ENCODE peak calls at places on chromosomes 13 and 19, in six cellular contexts. T, F, R, S, H and N are unnamed samples.
A peak's percentile ranks its signal among the peaks of the same experiment; 100 is the strongest.

GRCh38 chr13:30306762-30307193 is 573 bp downstream of the KATNAL1 start:
- DNase-seq in T (peak; percentile 38), R (peak; percentile 93), F (peak; percentile 91), S (peak; percentile 87), H (peak; percentile 72), N (peak; percentile 97)

GRCh38 chr13:33191425-33192221 is 93.9 kb downstream of the STARD13 start:
- DNase-seq in S (peak; percentile 87), F (no peak), R (no peak), T (no peak), H (no peak), N (no peak)

GRCh38 chr19:49704888-49705642 is 14.1 kb downstream of the CPT1C start:
- DNase-seq in R (no peak), S (no peak), T (no peak), F (no peak), H (no peak), N (no peak)

GRCh38 chr19:18765224-18765623 is 25.9 kb downstream of the COMP start:
- DNase-seq in T (no peak), F (no peak), R (no peak), H (no peak), S (no peak), N (no peak)

GRCh38 chr13:98665638-98665995 is 86.9 kb downstream of the SLC15A1 start:
- DNase-seq in H (peak; percentile 79), R (no peak), S (peak; percentile 60), F (no peak), T (no peak), N (no peak)

GRCh38 chr13:79194272-79194671 is 211.8 kb downstream of the RBM26 start:
- DNase-seq in S (no peak), H (no peak), T (no peak), F (no peak), R (no peak), N (no peak)

GRCh38 chr19:49932731-49933131 is 3.4 kb upstream of the NUP62 start:
- DNase-seq in R (no peak), H (no peak), F (no peak), T (no peak), S (no peak), N (no peak)

GRCh38 chr13:52600666-52601065 is 41.6 kb upstream of the HNRNPA1L2 start:
- DNase-seq in R (no peak), H (no peak), T (no peak), S (no peak), F (no peak), N (no peak)

GRCh38 chr13:30880756-30881155 is 25.3 kb upstream of the MEDAG start:
- DNase-seq in H (no peak), T (peak; percentile 78), S (peak; percentile 96), F (no peak), R (no peak), N (no peak)

GRCh38 chr19:17185590-17185989 is 29.6 kb upstream of the USE1 start:
- DNase-seq in S (no peak), T (no peak), H (no peak), R (no peak), F (no peak), N (no peak)

GRCh38 chr13:106567421-106568224 is at the start of gene ARGLU1:
- DNase-seq in S (peak; percentile 86), F (peak; percentile 92), R (peak; percentile 95), T (no peak), H (peak; percentile 85), N (peak; percentile 98)

GRCh38 chr13:30792257-30793000 is 57.1 kb downstream of the ALOX5AP start:
- DNase-seq in F (peak; percentile 80), S (peak; percentile 97), T (peak; percentile 75), H (peak; percentile 94), R (no peak), N (peak; percentile 69)

GRCh38 chr19:43534811-43535761 is 2.1 kb downstream of the ZNF575 start:
- DNase-seq in T (no peak), S (peak; percentile 61), F (peak; percentile 73), R (peak; percentile 92), H (no peak), N (peak; percentile 73)

GRCh38 chr13:108070491-108070890 is 144.8 kb downstream of the LIG4 start:
- DNase-seq in R (no peak), H (no peak), F (no peak), S (peak; percentile 4), T (no peak), N (no peak)

GRCh38 chr19:42132851-42133528 is 744 bp upstream of the POU2F2 start:
- DNase-seq in S (no peak), R (peak; percentile 91), F (no peak), H (no peak), T (no peak), N (peak; percentile 87)

GRCh38 chr19:4430760-4431159 is 26.8 kb downstream of the UBXN6 start:
- DNase-seq in H (no peak), S (no peak), R (no peak), F (no peak), T (no peak), N (no peak)

GRCh38 chr19:2732883-2733282 is 6.9 kb downstream of the SLC39A3 start:
- DNase-seq in R (no peak), S (no peak), T (no peak), F (no peak), H (no peak), N (no peak)

GRCh38 chr13:100230813-100231575 is 142.1 kb downstream of the PCCA start:
- DNase-seq in R (no peak), S (no peak), H (no peak), T (no peak), F (no peak), N (no peak)

GRCh38 chr13:110593430-110594130 is 21.8 kb upstream of the NAXD start:
- DNase-seq in F (no peak), H (peak; percentile 59), R (no peak), S (peak; percentile 49), T (no peak), N (no peak)

GRCh38 chr19:27974082-27974513 is 1238.9 kb downstream of the UQCRFS1 start:
- DNase-seq in H (no peak), F (no peak), T (no peak), S (peak; percentile 56), R (peak; percentile 52), N (peak; percentile 54)

DNA sequence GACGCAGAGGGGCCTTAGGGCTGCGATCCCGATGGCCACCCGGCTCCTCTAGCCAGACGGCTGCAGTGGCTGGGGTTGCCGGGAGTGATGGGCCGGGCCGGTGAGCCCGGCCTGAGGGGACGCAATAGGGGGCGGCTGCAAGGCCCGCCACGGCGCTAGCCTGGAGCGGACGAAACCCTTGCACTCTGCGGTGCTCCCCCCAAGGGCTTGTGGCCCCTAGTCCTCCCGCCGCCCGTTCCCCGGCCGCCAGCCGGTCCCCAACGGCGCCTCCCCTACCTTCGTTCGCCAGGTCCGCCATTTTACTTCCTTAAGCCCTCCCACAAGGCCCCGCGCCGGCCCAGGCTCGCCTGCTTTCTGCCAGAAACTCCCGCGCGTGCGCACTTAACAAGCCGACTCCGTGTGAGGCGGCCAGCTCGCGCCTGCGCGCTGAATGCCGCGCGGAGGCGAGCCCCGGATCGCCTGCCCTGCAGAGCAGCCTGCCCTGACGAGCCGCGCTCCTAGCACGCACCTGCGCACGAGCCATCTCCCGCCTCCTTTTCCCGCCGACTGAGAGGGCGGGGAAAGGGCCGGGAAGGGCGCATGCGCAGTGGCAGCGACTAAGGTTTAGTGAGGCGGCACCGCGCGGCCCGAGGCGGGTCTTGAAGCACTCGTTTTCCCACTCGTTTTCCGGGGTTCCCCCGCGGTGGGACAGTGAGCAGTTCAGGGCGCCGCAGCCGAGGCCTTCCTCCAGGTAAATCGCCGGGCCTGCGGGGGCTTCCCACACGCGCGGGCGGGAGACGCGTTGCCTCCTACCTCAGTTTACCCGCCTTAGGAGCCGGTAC is at the start of gene RANBP3:
- DNase-seq in F (peak; percentile 98), R (peak; percentile 98), H (peak; percentile 89), S (peak; percentile 97), T (peak; percentile 59), N (peak; percentile 99)
- TF ChIP-seq CTCF in F (peak; percentile 24), R (no peak), H (no peak), S (no peak), T (no peak), N (no peak)

GRCh38 chr13:105412171-105412570 is 1123.3 kb downstream of the EFNB2 start:
- DNase-seq in H (peak; percentile 3), R (no peak), S (no peak), F (no peak), T (no peak), N (no peak)

GRCh38 chr13:105414639-105415038 is 1120.8 kb downstream of the EFNB2 start:
- DNase-seq in H (no peak), S (no peak), T (no peak), R (no peak), F (no peak), N (no peak)

GRCh38 chr13:105406551-105406950 is 1128.9 kb downstream of the EFNB2 start:
- DNase-seq in F (no peak), T (peak; percentile 33), H (no peak), R (no peak), S (no peak), N (no peak)

GRCh38 chr13:105410602-105411001 is 1124.9 kb downstream of the EFNB2 start:
- DNase-seq in H (peak; percentile 5), F (no peak), T (no peak), R (peak; percentile 83), S (no peak), N (peak; percentile 61)
- TF ChIP-seq CTCF in H (no peak), F (peak; percentile 62), T (peak; percentile 75), R (peak; percentile 82), S (peak; percentile 69), N (peak; percentile 54)

GRCh38 chr19:20359933-20360720 is 193.1 kb downstream of the ZNF486 start:
- DNase-seq in S (no peak), R (peak; percentile 80), H (no peak), F (no peak), T (no peak), N (no peak)
- TF ChIP-seq CTCF in S (no peak), R (peak; percentile 78), H (peak; percentile 21), F (no peak), T (peak; percentile 26), N (no peak)

GRCh38 chr19:14006766-14007562 is 844 bp upstream of the RFX1 start:
- DNase-seq in H (no peak), F (no peak), S (no peak), T (no peak), R (peak; percentile 90), N (peak; percentile 90)

GRCh38 chr19:14005381-14006084 is 587 bp downstream of the RFX1 start:
- DNase-seq in H (peak; percentile 59), F (peak; percentile 87), R (peak; percentile 95), T (no peak), S (peak; percentile 78), N (peak; percentile 96)

GRCh38 chr19:14004619-14005380 is 1.3 kb downstream of the RFX1 start:
- DNase-seq in S (no peak), T (no peak), F (peak; percentile 82), R (no peak), H (no peak), N (no peak)

GRCh38 chr19:14003279-14004051 is 2.7 kb downstream of the RFX1 start:
- DNase-seq in T (no peak), H (no peak), S (no peak), F (no peak), R (no peak), N (no peak)

DNA sequence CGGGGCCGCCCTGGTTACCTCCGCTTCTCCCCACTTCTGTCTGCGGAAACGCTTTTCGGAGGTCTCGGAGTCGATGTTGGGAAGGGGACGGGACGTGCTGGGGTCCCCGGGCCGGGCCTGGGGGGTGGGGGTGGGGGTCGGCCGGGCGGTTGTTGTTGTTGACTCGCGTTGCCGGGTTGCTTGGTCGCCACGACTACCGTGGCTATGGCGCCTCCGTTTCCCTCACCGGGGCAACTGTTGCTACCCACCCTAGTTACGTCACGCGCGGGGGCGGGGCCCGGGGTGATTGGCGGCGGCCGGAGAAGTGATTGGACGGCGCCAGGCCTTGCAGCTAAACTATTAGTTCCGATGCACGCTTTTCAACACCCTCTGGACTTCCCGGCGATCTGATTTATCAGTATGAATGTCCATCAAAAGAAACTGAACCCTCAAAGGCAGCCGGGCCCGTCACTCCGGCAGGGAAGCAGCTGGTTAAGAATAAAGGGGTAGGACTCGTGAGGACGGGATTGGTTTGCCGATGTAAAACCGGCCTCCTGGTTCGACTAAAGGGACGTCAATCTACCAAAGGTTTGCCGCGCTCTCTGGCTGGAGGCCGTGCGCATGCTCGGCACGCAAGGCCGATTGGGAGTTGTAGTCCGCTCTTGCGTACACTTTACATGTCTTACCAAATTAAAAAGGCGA is at the start of gene RFX1:
- DNase-seq in T (peak; percentile 99), R (peak; percentile 100), F (peak; percentile 100), S (peak; percentile 100), H (peak; percentile 100), N (peak; percentile 100)
- TF ChIP-seq CTCF in T (no peak), R (no peak), F (no peak), S (no peak), H (no peak), N (no peak)